ENCODE peak calls at places on chromosome 1, in seven cellular contexts. One of them, this sample, is unnamed.
A peak's percentile ranks its signal among the peaks of the same experiment; 100 is the strongest.

GRCh38 chr1:38580591-38580990 is 279.0 kb downstream of the RRAGC start:
- DNase-seq in A549: no peak
- DNase-seq in Panc1: no peak
- DNase-seq in adipocyte: no peak
- DNase-seq in brain microvascular endothelial cell: no peak
- DNase-seq in mesendoderm: no peak
- DNase-seq in adrenal gland: no peak
- DNase-seq in this sample: no peak

GRCh38 chr1:99268021-99268420 is 3.7 kb downstream of the PLPPR4 start:
- DNase-seq in A549: no peak
- DNase-seq in Panc1: no peak
- DNase-seq in adipocyte: no peak
- DNase-seq in brain microvascular endothelial cell: peak; percentile 14
- DNase-seq in mesendoderm: no peak
- DNase-seq in adrenal gland: no peak
- DNase-seq in this sample: no peak

GRCh38 chr1:200992382-200993101 is 31.0 kb downstream of the KIF21B start:
- DNase-seq in A549: no peak
- DNase-seq in Panc1: no peak
- DNase-seq in adipocyte: no peak
- DNase-seq in brain microvascular endothelial cell: no peak
- DNase-seq in mesendoderm: no peak
- DNase-seq in adrenal gland: no peak
- DNase-seq in this sample: no peak

GRCh38 chr1:165637427-165637826 is 6.4 kb downstream of the MGST3 start:
- DNase-seq in A549: no peak
- DNase-seq in Panc1: no peak
- DNase-seq in adipocyte: peak; percentile 84
- DNase-seq in brain microvascular endothelial cell: no peak
- DNase-seq in mesendoderm: peak; percentile 21
- DNase-seq in adrenal gland: peak; percentile 26
- DNase-seq in this sample: peak; percentile 92

GRCh38 chr1:31216016-31216415 is 23.7 kb downstream of the NKAIN1 start:
- DNase-seq in A549: no peak
- DNase-seq in Panc1: no peak
- DNase-seq in adipocyte: no peak
- DNase-seq in brain microvascular endothelial cell: peak; percentile 27
- DNase-seq in mesendoderm: peak; percentile 63
- DNase-seq in adrenal gland: peak; percentile 83
- DNase-seq in this sample: peak; percentile 53

GRCh38 chr1:77605246-77606026 is 77.0 kb downstream of the ZZZ3 start:
- DNase-seq in A549: no peak
- DNase-seq in Panc1: no peak
- DNase-seq in adipocyte: peak; percentile 51
- DNase-seq in brain microvascular endothelial cell: peak; percentile 24
- DNase-seq in mesendoderm: no peak
- DNase-seq in adrenal gland: peak; percentile 74
- DNase-seq in this sample: peak; percentile 95

GRCh38 chr1:196608401-196609113 is at the start of gene KCNT2:
- DNase-seq in A549: peak; percentile 21
- DNase-seq in Panc1: no peak
- DNase-seq in adipocyte: peak; percentile 86
- DNase-seq in brain microvascular endothelial cell: peak; percentile 50
- DNase-seq in mesendoderm: peak; percentile 99
- DNase-seq in adrenal gland: peak; percentile 22
- DNase-seq in this sample: peak; percentile 86

GRCh38 chr1:1358433-1359201 is at the start of gene MXRA8:
- DNase-seq in A549: no peak
- DNase-seq in Panc1: no peak
- DNase-seq in adipocyte: peak; percentile 95
- DNase-seq in brain microvascular endothelial cell: peak; percentile 44
- DNase-seq in mesendoderm: peak; percentile 78
- DNase-seq in adrenal gland: peak; percentile 44
- DNase-seq in this sample: peak; percentile 68

GRCh38 chr1:3419415-3420204 is 34.9 kb upstream of the ARHGEF16 start:
- DNase-seq in A549: no peak
- DNase-seq in Panc1: no peak
- DNase-seq in adipocyte: no peak
- DNase-seq in brain microvascular endothelial cell: no peak
- DNase-seq in mesendoderm: no peak
- DNase-seq in adrenal gland: no peak
- DNase-seq in this sample: no peak

GRCh38 chr1:158016651-158017335 is 23.3 kb downstream of the KIRREL1 start:
- DNase-seq in A549: no peak
- DNase-seq in Panc1: no peak
- DNase-seq in adipocyte: no peak
- DNase-seq in brain microvascular endothelial cell: no peak
- DNase-seq in mesendoderm: peak; percentile 74
- DNase-seq in adrenal gland: no peak
- DNase-seq in this sample: no peak

GRCh38 chr1:158020877-158021630 is 27.6 kb downstream of the KIRREL1 start:
- DNase-seq in A549: no peak
- DNase-seq in Panc1: no peak
- DNase-seq in adipocyte: peak; percentile 54
- DNase-seq in brain microvascular endothelial cell: no peak
- DNase-seq in mesendoderm: no peak
- DNase-seq in adrenal gland: no peak
- DNase-seq in this sample: peak; percentile 28

GRCh38 chr1:158017800-158018595 is 24.6 kb downstream of the KIRREL1 start:
- DNase-seq in A549: no peak
- DNase-seq in Panc1: no peak
- DNase-seq in adipocyte: no peak
- DNase-seq in brain microvascular endothelial cell: no peak
- DNase-seq in mesendoderm: no peak
- DNase-seq in adrenal gland: no peak
- DNase-seq in this sample: no peak

GRCh38 chr1:158021721-158022120 is 28.3 kb downstream of the KIRREL1 start:
- DNase-seq in A549: no peak
- DNase-seq in Panc1: no peak
- DNase-seq in adipocyte: no peak
- DNase-seq in brain microvascular endothelial cell: no peak
- DNase-seq in mesendoderm: no peak
- DNase-seq in adrenal gland: no peak
- DNase-seq in this sample: no peak

DNA sequence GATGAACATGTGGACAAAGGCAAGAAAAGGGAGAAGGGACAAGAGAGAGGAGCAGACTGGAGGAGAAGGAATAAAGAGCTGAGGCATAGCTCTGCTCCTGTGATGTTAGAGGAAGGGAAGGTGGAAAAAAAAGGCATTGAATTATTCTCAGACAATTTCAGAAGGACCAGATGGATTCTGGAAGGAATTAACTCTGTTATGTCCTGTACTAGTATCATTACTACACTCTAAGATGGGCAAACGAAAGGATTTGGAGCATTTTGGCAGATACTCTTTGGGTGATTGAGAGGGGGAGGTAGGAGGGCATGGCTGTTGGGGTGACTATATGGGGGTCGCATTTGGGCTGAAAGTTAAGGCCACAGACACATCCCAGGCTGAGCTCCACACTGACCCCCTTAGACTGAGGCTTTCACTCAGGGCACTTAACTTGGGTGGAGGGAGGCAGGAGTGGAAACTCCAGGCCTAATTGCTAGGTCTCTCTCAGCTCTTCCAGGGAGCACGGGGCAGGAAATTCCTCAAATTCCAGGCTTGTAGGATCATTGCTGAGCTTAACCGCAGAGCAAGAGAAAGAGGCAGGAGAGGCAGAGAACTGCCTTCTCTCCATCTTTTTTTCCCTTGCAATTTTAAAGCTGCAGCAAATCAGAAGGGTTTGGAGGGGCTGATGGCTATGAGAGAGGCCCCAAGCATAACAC is 25.9 kb downstream of the KIRREL1 start:
- DNase-seq in A549: peak; percentile 76
- DNase-seq in Panc1: peak; percentile 76
- DNase-seq in adipocyte: peak; percentile 95
- DNase-seq in brain microvascular endothelial cell: peak; percentile 92
- DNase-seq in mesendoderm: peak; percentile 98
- DNase-seq in adrenal gland: peak; percentile 61
- DNase-seq in this sample: peak; percentile 96
- H3K4me3 ChIP-seq in A549: no peak overlapping the region
- H3K4me3 ChIP-seq in Panc1: peak overlapping the region; percentile 39
- H3K4me3 ChIP-seq in adipocyte: peak overlapping the region; percentile 69
- H3K4me3 ChIP-seq in brain microvascular endothelial cell: no peak overlapping the region
- H3K4me3 ChIP-seq in mesendoderm: no peak overlapping the region
- H3K4me3 ChIP-seq in adrenal gland: no peak overlapping the region
- H3K4me3 ChIP-seq in this sample: peak overlapping the region; percentile 12

DNA sequence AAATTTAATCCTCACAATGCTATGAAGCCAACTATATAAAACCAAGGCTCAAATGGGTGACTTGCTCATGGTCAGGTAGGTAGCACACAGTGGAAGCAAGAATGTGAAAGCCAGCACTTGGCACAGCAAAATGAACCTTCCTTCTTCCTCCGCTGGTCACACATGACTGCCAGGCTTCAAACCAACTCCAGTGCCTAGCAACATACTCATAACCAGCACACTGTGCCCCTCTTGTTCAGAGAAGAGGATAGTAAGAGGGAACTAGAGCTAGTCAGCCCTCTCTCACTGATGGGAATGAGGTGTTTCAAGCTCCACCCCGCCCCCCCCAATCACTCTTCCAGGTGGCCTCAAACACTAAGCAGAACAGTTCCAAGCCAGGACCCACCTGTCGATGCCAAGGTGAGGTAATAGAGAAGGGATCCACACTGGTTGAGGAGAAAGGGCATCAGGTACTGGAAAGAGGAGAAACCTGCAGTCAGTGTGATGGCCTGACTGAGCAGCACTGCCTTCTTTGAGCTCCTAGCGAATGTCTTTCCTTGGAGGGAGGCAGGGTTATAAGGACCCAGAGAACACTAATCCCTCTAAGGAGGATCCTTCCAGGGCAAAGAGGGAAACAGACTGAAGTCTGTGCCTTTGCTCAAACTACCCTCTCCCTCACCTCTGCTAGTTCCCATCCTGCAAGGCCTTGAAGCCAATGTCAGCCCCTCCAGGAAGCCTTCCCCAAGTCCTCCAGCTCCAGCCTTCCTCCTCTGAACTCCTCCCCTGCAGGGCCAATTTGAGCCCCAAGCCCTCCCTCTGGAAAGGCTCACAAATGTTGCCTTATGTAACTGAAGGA is 1.2 kb downstream of the TMEM234 start:
- DNase-seq in A549: no peak
- DNase-seq in Panc1: no peak
- DNase-seq in adipocyte: no peak
- DNase-seq in brain microvascular endothelial cell: no peak
- DNase-seq in mesendoderm: no peak
- DNase-seq in adrenal gland: no peak
- DNase-seq in this sample: no peak
- H3K4me3 ChIP-seq in A549: peak overlapping the region; percentile 86
- H3K4me3 ChIP-seq in Panc1: peak overlapping the region; percentile 95
- H3K4me3 ChIP-seq in adipocyte: peak overlapping the region; percentile 98
- H3K4me3 ChIP-seq in brain microvascular endothelial cell: peak overlapping the region; percentile 95
- H3K4me3 ChIP-seq in mesendoderm: peak overlapping the region; percentile 83
- H3K4me3 ChIP-seq in adrenal gland: no peak overlapping the region
- H3K4me3 ChIP-seq in this sample: peak overlapping the region; percentile 95

GRCh38 chr1:76015478-76016103 is 59.0 kb upstream of the ST6GALNAC3 start:
- DNase-seq in A549: no peak
- DNase-seq in Panc1: no peak
- DNase-seq in adipocyte: no peak
- DNase-seq in brain microvascular endothelial cell: no peak
- DNase-seq in mesendoderm: no peak
- DNase-seq in adrenal gland: no peak
- DNase-seq in this sample: no peak

GRCh38 chr1:76013209-76013581 is 61.4 kb upstream of the ST6GALNAC3 start:
- DNase-seq in A549: no peak
- DNase-seq in Panc1: no peak
- DNase-seq in adipocyte: peak; percentile 6
- DNase-seq in brain microvascular endothelial cell: no peak
- DNase-seq in mesendoderm: no peak
- DNase-seq in adrenal gland: no peak
- DNase-seq in this sample: no peak

GRCh38 chr1:76021816-76022215 is 52.7 kb upstream of the ST6GALNAC3 start:
- DNase-seq in A549: no peak
- DNase-seq in Panc1: no peak
- DNase-seq in adipocyte: no peak
- DNase-seq in brain microvascular endothelial cell: no peak
- DNase-seq in mesendoderm: no peak
- DNase-seq in adrenal gland: no peak
- DNase-seq in this sample: no peak

GRCh38 chr1:76012341-76013208 is 62.0 kb upstream of the ST6GALNAC3 start:
- DNase-seq in A549: no peak
- DNase-seq in Panc1: no peak
- DNase-seq in adipocyte: peak; percentile 23
- DNase-seq in brain microvascular endothelial cell: no peak
- DNase-seq in mesendoderm: no peak
- DNase-seq in adrenal gland: no peak
- DNase-seq in this sample: no peak

DNA sequence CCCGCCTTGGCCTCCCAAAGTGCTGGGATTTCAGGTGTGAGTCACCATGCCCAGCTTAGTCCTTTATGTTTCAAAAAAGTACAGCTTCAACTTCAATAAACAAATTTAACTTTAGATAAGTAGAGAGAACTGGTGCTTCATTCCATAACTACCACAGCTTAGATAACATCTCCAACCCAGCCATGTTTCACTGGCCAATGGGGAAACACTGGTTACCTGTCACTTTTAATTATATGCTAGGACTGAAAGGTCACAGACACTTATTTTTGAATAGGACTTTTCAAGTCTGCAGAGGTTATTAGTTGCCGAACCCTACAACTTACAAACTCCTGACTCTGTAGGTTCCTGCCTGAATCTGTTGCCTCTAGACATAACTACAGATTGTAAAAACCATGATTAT is 56.5 kb upstream of the ST6GALNAC3 start:
- DNase-seq in A549: no peak
- DNase-seq in Panc1: no peak
- DNase-seq in adipocyte: peak; percentile 49
- DNase-seq in brain microvascular endothelial cell: no peak
- DNase-seq in mesendoderm: no peak
- DNase-seq in adrenal gland: no peak
- DNase-seq in this sample: no peak
- H3K4me3 ChIP-seq in A549: no peak overlapping the region
- H3K4me3 ChIP-seq in Panc1: no peak overlapping the region
- H3K4me3 ChIP-seq in adipocyte: no peak overlapping the region
- H3K4me3 ChIP-seq in brain microvascular endothelial cell: no peak overlapping the region
- H3K4me3 ChIP-seq in mesendoderm: no peak overlapping the region
- H3K4me3 ChIP-seq in adrenal gland: no peak overlapping the region
- H3K4me3 ChIP-seq in this sample: no peak overlapping the region

GRCh38 chr1:91699339-91699970 is 186.5 kb downstream of the TGFBR3 start:
- DNase-seq in A549: no peak
- DNase-seq in Panc1: no peak
- DNase-seq in adipocyte: peak; percentile 89
- DNase-seq in brain microvascular endothelial cell: peak; percentile 37
- DNase-seq in mesendoderm: no peak
- DNase-seq in adrenal gland: peak; percentile 84
- DNase-seq in this sample: peak; percentile 28
- H3K4me3 ChIP-seq in A549: no peak overlapping the region
- H3K4me3 ChIP-seq in Panc1: no peak overlapping the region
- H3K4me3 ChIP-seq in adipocyte: peak overlapping the region; percentile 47
- H3K4me3 ChIP-seq in brain microvascular endothelial cell: no peak overlapping the region
- H3K4me3 ChIP-seq in mesendoderm: no peak overlapping the region
- H3K4me3 ChIP-seq in adrenal gland: no peak overlapping the region
- H3K4me3 ChIP-seq in this sample: no peak overlapping the region

This sample was measured in choroid plexus epithelial cell.